ENCODE peak calls at places on chromosomes 6 and 20, in ten cellular contexts. D is activated CD8-positive, alpha-beta memory T cell treated with anti-CD3 and anti-CD28 coated beads, Interleukin-2, amount 10 ng/mL, durations not matched to agents 7 days and 5 days; O is gastroesophageal sphincter; W is effector memory CD8-positive, alpha-beta T cell; Z is left cardiac atrium; C is activated naive CD8-positive, alpha-beta T cell treated with anti-CD3 and anti-CD28 coated beads, Interleukin-2, amount 10 ng/mL, durations not matched to agents 7 days and 5 days; V is RWPE2; R is activated CD4-positive, CD25-positive, alpha-beta regulatory T cell treated with anti-CD3 and anti-CD28 coated beads, Interleukin-2, amount 50 U/mL, for 24 hours; E is stimulated activated naive CD8-positive, alpha-beta T cell treated with anti-CD3 and anti-CD28 coated beads, Interleukin-15, Interleukin-2, amounts not matched to agents 100 U/mL and 50 U/mL, for 24 hours; L is lung. S is an unnamed sample.

GRCh38 chr6:145147559-145147958 is 587.8 kb downstream of the EPM2A start:
- ATAC-seq in D (no peak), O (no peak), W (no peak), Z (peak), C (no peak), V (peak), R (no peak), E (peak), L (no peak), S (no peak)

GRCh38 chr6:79613912-79614311 is 17.2 kb upstream of the SH3BGRL2 start:
- ATAC-seq in D (no peak), O (no peak), W (no peak), Z (no peak), C (no peak), V (no peak), R (no peak), E (no peak), L (no peak), S (no peak)

GRCh38 chr6:161216616-161217205 is 57.1 kb downstream of the AGPAT4 start:
- ATAC-seq in D (no peak), O (no peak), W (no peak), Z (no peak), C (no peak), V (no peak), R (no peak), E (no peak), L (no peak), S (no peak)

GRCh38 chr6:29633532-29633901 is 534 bp upstream of the GABBR1 start:
- ATAC-seq in D (no peak), O (peak), W (no peak), Z (peak), C (no peak), V (peak), R (no peak), E (no peak), L (no peak), S (no peak)

GRCh38 chr20:37833172-37833915 is 69.6 kb upstream of the VSTM2L start:
- ATAC-seq in D (no peak), O (no peak), W (no peak), Z (peak), C (no peak), V (no peak), R (no peak), E (no peak), L (no peak), S (no peak)

GRCh38 chr20:16397053-16397452 is 176.2 kb downstream of the KIF16B start:
- ATAC-seq in D (no peak), O (peak), W (no peak), Z (peak), C (no peak), V (no peak), R (no peak), E (no peak), L (no peak), S (no peak)

GRCh38 chr20:32501709-32502108 is 83.4 kb downstream of the NOL4L start:
- ATAC-seq in D (no peak), O (no peak), W (no peak), Z (no peak), C (no peak), V (peak), R (peak), E (peak), L (no peak), S (peak)

GRCh38 chr6:10901751-10902150 is 14.9 kb downstream of the SYCP2L start:
- ATAC-seq in D (peak), O (peak), W (peak), Z (no peak), C (peak), V (no peak), R (peak), E (no peak), L (peak), S (peak)

GRCh38 chr6:163720005-163720404 is 305.5 kb downstream of the QKI start:
- ATAC-seq in D (no peak), O (peak), W (no peak), Z (no peak), C (no peak), V (no peak), R (no peak), E (no peak), L (no peak), S (no peak)

GRCh38 chr6:31114970-31115849 is 610 bp downstream of the PSORS1C1 start:
- ATAC-seq in D (no peak), O (no peak), W (no peak), Z (no peak), C (no peak), V (peak), R (no peak), E (no peak), L (no peak), S (no peak)

GRCh38 chr20:36855241-36855657 is 20.7 kb upstream of the TLDC2 start:
- ATAC-seq in D (no peak), O (peak), W (no peak), Z (no peak), C (no peak), V (peak), R (no peak), E (no peak), L (no peak), S (no peak)

GRCh38 chr6:55694148-55694547 is 115.2 kb upstream of the HMGCLL1 start:
- ATAC-seq in D (no peak), O (no peak), W (no peak), Z (peak), C (no peak), V (peak), R (no peak), E (no peak), L (no peak), S (no peak)

GRCh38 chr20:63740070-63740500 is 509 bp downstream of the SLC2A4RG start:
- ATAC-seq in D (peak), O (peak), W (peak), Z (peak), C (peak), V (peak), R (peak), E (no peak), L (peak), S (peak)

GRCh38 chr6:130928993-130929678 is 101.9 kb downstream of the SMLR1 start:
- ATAC-seq in D (no peak), O (peak), W (no peak), Z (peak), C (no peak), V (no peak), R (no peak), E (no peak), L (no peak), S (no peak)

GRCh38 chr6:104306206-104306605 is 553.5 kb downstream of the HACE1 start:
- ATAC-seq in D (no peak), O (no peak), W (no peak), Z (no peak), C (no peak), V (no peak), R (no peak), E (no peak), L (no peak), S (no peak)

GRCh38 chr20:2132461-2132901 is 30.9 kb downstream of the STK35 start:
- ATAC-seq in D (no peak), O (no peak), W (no peak), Z (no peak), C (no peak), V (peak), R (no peak), E (peak), L (no peak), S (no peak)

GRCh38 chr6:143390278-143390677 is 60.2 kb downstream of the ADAT2 start:
- ATAC-seq in D (no peak), O (no peak), W (no peak), Z (no peak), C (no peak), V (no peak), R (no peak), E (peak), L (no peak), S (no peak)

GRCh38 chr6:135362124-135362523 is 135.4 kb downstream of the AHI1 start:
- ATAC-seq in D (no peak), O (no peak), W (no peak), Z (no peak), C (no peak), V (no peak), R (no peak), E (no peak), L (no peak), S (no peak)

GRCh38 chr20:53161473-53161872 is 189.3 kb downstream of the TSHZ2 start:
- ATAC-seq in D (no peak), O (no peak), W (no peak), Z (no peak), C (no peak), V (no peak), R (no peak), E (no peak), L (no peak), S (no peak)

GRCh38 chr20:7146552-7147219 is 379.2 kb downstream of the BMP2 start:
- ATAC-seq in D (no peak), O (no peak), W (no peak), Z (no peak), C (no peak), V (no peak), R (no peak), E (no peak), L (no peak), S (no peak)

GRCh38 chr6:151081658-151082057 is 158.1 kb upstream of the AKAP12 start:
- ATAC-seq in D (no peak), O (no peak), W (no peak), Z (no peak), C (no peak), V (peak), R (no peak), E (no peak), L (no peak), S (no peak)

GRCh38 chr6:162099685-162100084 is 627.9 kb downstream of the PRKN start:
- ATAC-seq in D (no peak), O (peak), W (no peak), Z (no peak), C (no peak), V (peak), R (no peak), E (peak), L (no peak), S (peak)

GRCh38 chr6:26025047-26025893 is 62.0 kb upstream of the HFE start:
- ATAC-seq in D (no peak), O (peak), W (no peak), Z (peak), C (no peak), V (peak), R (no peak), E (no peak), L (no peak), S (no peak)

GRCh38 chr6:53926505-53926904 is 131.7 kb downstream of the LRRC1 start:
- ATAC-seq in D (no peak), O (no peak), W (no peak), Z (no peak), C (no peak), V (peak), R (no peak), E (no peak), L (no peak), S (no peak)

GRCh38 chr20:36871640-36872570 is 4.0 kb upstream of the TLDC2 start:
- ATAC-seq in D (no peak), O (no peak), W (no peak), Z (no peak), C (peak), V (no peak), R (no peak), E (no peak), L (peak), S (no peak)

GRCh38 chr6:113351183-113351834 is 505.8 kb upstream of the MARCKS start:
- ATAC-seq in D (no peak), O (no peak), W (no peak), Z (no peak), C (no peak), V (no peak), R (no peak), E (peak), L (no peak), S (peak)